ENCODE peak calls at places on chromosomes 11 and 22, in five cellular contexts. One of them, this sample, is unnamed.

GRCh38 chr11:1401656-1402221 is 12.0 kb downstream of the BRSK2 start:
- DNase-seq in HCT116: no peak
- DNase-seq in HL-60: peak; percentile 33
- DNase-seq in cardiac muscle cell: peak; percentile 89
- DNase-seq in hypothalamus: peak; percentile 61
- DNase-seq in this sample: peak; percentile 36

GRCh38 chr22:36411589-36412258 is 24.0 kb upstream of the MYH9 start:
- DNase-seq in HCT116: no peak
- DNase-seq in HL-60: no peak
- DNase-seq in cardiac muscle cell: no peak
- DNase-seq in hypothalamus: no peak
- DNase-seq in this sample: no peak

GRCh38 chr11:61307354-61307753 is 12.2 kb upstream of the VWCE start:
- DNase-seq in HCT116: no peak
- DNase-seq in HL-60: no peak
- DNase-seq in cardiac muscle cell: no peak
- DNase-seq in hypothalamus: no peak
- DNase-seq in this sample: no peak

GRCh38 chr11:120525285-120526085 is 13.9 kb downstream of the GRIK4 start:
- DNase-seq in HCT116: no peak
- DNase-seq in HL-60: no peak
- DNase-seq in cardiac muscle cell: no peak
- DNase-seq in hypothalamus: no peak
- DNase-seq in this sample: no peak

GRCh38 chr11:66317322-66317765 is 500 bp upstream of the CD248 start:
- DNase-seq in HCT116: no peak
- DNase-seq in HL-60: no peak
- DNase-seq in cardiac muscle cell: peak; percentile 36
- DNase-seq in hypothalamus: no peak
- DNase-seq in this sample: no peak

GRCh38 chr22:43883719-43884415 is 7.9 kb downstream of the PNPLA5 start:
- DNase-seq in HCT116: no peak
- DNase-seq in HL-60: no peak
- DNase-seq in cardiac muscle cell: no peak
- DNase-seq in hypothalamus: no peak
- DNase-seq in this sample: no peak

GRCh38 chr22:46546466-46547178 is 9.2 kb upstream of the CELSR1 start:
- DNase-seq in HCT116: no peak
- DNase-seq in HL-60: no peak
- DNase-seq in cardiac muscle cell: peak; percentile 95
- DNase-seq in hypothalamus: no peak
- DNase-seq in this sample: no peak

GRCh38 chr11:110200241-110200640 is 96.2 kb downstream of the RDX start:
- DNase-seq in HCT116: no peak
- DNase-seq in HL-60: no peak
- DNase-seq in cardiac muscle cell: no peak
- DNase-seq in hypothalamus: no peak
- DNase-seq in this sample: no peak

GRCh38 chr22:30514252-30514651 is 8.8 kb upstream of the SEC14L4 start:
- DNase-seq in HCT116: no peak
- DNase-seq in HL-60: no peak
- DNase-seq in cardiac muscle cell: no peak
- DNase-seq in hypothalamus: no peak
- DNase-seq in this sample: no peak

GRCh38 chr22:40001800-40002577 is 7.2 kb downstream of the FAM83F start:
- DNase-seq in HCT116: no peak
- DNase-seq in HL-60: no peak
- DNase-seq in cardiac muscle cell: no peak
- DNase-seq in hypothalamus: no peak
- DNase-seq in this sample: no peak

GRCh38 chr11:73335204-73335923 is 27.3 kb downstream of the ARHGEF17 start:
- DNase-seq in HCT116: peak; percentile 33
- DNase-seq in HL-60: no peak
- DNase-seq in cardiac muscle cell: peak; percentile 79
- DNase-seq in hypothalamus: peak; percentile 71
- DNase-seq in this sample: peak; percentile 93

GRCh38 chr11:119742263-119742861 is 13.4 kb upstream of the NECTIN1 start:
- DNase-seq in HCT116: no peak
- DNase-seq in HL-60: no peak
- DNase-seq in cardiac muscle cell: peak; percentile 80
- DNase-seq in hypothalamus: no peak
- DNase-seq in this sample: no peak

GRCh38 chr11:75264356-75264755 is 23.8 kb downstream of the TPBGL start:
- DNase-seq in HCT116: no peak
- DNase-seq in HL-60: no peak
- DNase-seq in cardiac muscle cell: no peak
- DNase-seq in hypothalamus: no peak
- DNase-seq in this sample: no peak

GRCh38 chr11:61513143-61513740 is 4.7 kb downstream of the LRRC10B start:
- DNase-seq in HCT116: no peak
- DNase-seq in HL-60: no peak
- DNase-seq in cardiac muscle cell: no peak
- DNase-seq in hypothalamus: no peak
- DNase-seq in this sample: no peak

GRCh38 chr11:69588270-69588669 is 52.7 kb upstream of the CCND1 start:
- DNase-seq in HCT116: peak; percentile 54
- DNase-seq in HL-60: no peak
- DNase-seq in cardiac muscle cell: no peak
- DNase-seq in hypothalamus: no peak
- DNase-seq in this sample: peak; percentile 45

GRCh38 chr11:4146765-4147098 is 52.1 kb downstream of the RRM1 start:
- DNase-seq in HCT116: no peak
- DNase-seq in HL-60: no peak
- DNase-seq in cardiac muscle cell: no peak
- DNase-seq in hypothalamus: no peak
- DNase-seq in this sample: no peak

This sample was measured in A549.